ENCODE peak calls at places on chromosomes 5 and 9, in six cellular contexts. E, O, U, G, W and Q are unnamed samples.

GRCh38 chr5:71974165-71974564 is 133.1 kb upstream of the MAP1B start:
- DNase-seq in E (peak; percentile 15), O (peak; percentile 77), U (no peak), G (no peak), W (no peak), Q (no peak)

GRCh38 chr5:79736528-79737514 is 47.2 kb downstream of the CMYA5 start:
- DNase-seq in E (no peak), O (no peak), U (no peak), G (no peak), W (no peak), Q (no peak)

GRCh38 chr9:98563212-98563907 is 145.4 kb downstream of the GABBR2 start:
- DNase-seq in E (no peak), O (no peak), U (no peak), G (no peak), W (no peak), Q (no peak)

GRCh38 chr5:35857004-35857345 is 284 bp downstream of the IL7R start:
- DNase-seq in E (no peak), O (peak; percentile 64), U (no peak), G (no peak), W (no peak), Q (no peak)

GRCh38 chr5:120682851-120683250 is 218.8 kb downstream of the PRR16 start:
- DNase-seq in E (peak; percentile 11), O (peak; percentile 36), U (peak; percentile 55), G (no peak), W (peak; percentile 55), Q (peak; percentile 76)

GRCh38 chr5:57172466-57172961 is 1.3 kb upstream of the GPBP1 start:
- DNase-seq in E (peak; percentile 43), O (no peak), U (no peak), G (no peak), W (no peak), Q (no peak)

GRCh38 chr9:108056083-108056804 is 566.7 kb upstream of the KLF4 start:
- DNase-seq in E (peak; percentile 39), O (peak; percentile 89), U (peak; percentile 78), G (no peak), W (peak; percentile 68), Q (no peak)

GRCh38 chr5:179065703-179066102 is 5.5 kb downstream of the ZNF354C start:
- DNase-seq in E (no peak), O (no peak), U (no peak), G (no peak), W (no peak), Q (no peak)

GRCh38 chr9:71909887-71910601 is 949 bp downstream of the ABHD17B start:
- DNase-seq in E (peak; percentile 28), O (peak; percentile 29), U (peak; percentile 20), G (peak; percentile 46), W (peak; percentile 7), Q (no peak)

GRCh38 chr9:105132576-105132975 is 111.9 kb upstream of the SLC44A1 start:
- DNase-seq in E (peak; percentile 47), O (peak; percentile 61), U (peak; percentile 95), G (no peak), W (peak; percentile 87), Q (peak; percentile 84)

GRCh38 chr5:149054416-149054815 is 8.4 kb downstream of the SH3TC2 start:
- DNase-seq in E (no peak), O (no peak), U (peak; percentile 49), G (no peak), W (no peak), Q (no peak)

GRCh38 chr9:6014668-6015270 is 655 bp downstream of the RANBP6 start:
- DNase-seq in E (peak; percentile 34), O (peak; percentile 77), U (peak; percentile 84), G (no peak), W (peak; percentile 56), Q (peak; percentile 40)

GRCh38 chr5:98424681-98425454 is 348.6 kb upstream of the RGMB start:
- DNase-seq in E (peak; percentile 64), O (peak; percentile 85), U (peak; percentile 78), G (no peak), W (peak; percentile 79), Q (no peak)

GRCh38 chr5:181052526-181052927 is 12.5 kb downstream of the BTNL9 start:
- DNase-seq in E (peak; percentile 8), O (no peak), U (no peak), G (no peak), W (peak; percentile 11), Q (no peak)

GRCh38 chr9:5976668-5977397 is 38.6 kb downstream of the RANBP6 start:
- DNase-seq in E (peak; percentile 31), O (peak; percentile 13), U (peak; percentile 4), G (no peak), W (no peak), Q (no peak)

GRCh38 chr5:109707531-109707930 is 17.8 kb downstream of the MAN2A1 start:
- DNase-seq in E (no peak), O (no peak), U (no peak), G (no peak), W (no peak), Q (no peak)

GRCh38 chr5:54217826-54218503 is 92.4 kb downstream of the ARL15 start:
- DNase-seq in E (peak; percentile 87), O (peak; percentile 82), U (peak; percentile 82), G (peak; percentile 69), W (peak; percentile 59), Q (peak; percentile 37)

GRCh38 chr9:127833555-127833954 is 20.9 kb downstream of the ENG start:
- DNase-seq in E (peak; percentile 48), O (peak; percentile 60), U (peak; percentile 55), G (no peak), W (no peak), Q (no peak)

GRCh38 chr5:94021246-94021645 is 279.8 kb upstream of the POU5F2 start:
- DNase-seq in E (peak; percentile 50), O (peak; percentile 66), U (peak; percentile 74), G (no peak), W (peak; percentile 60), Q (no peak)

GRCh38 chr5:171848911-171849520 is 63.4 kb downstream of the SMIM23 start:
- DNase-seq in E (no peak), O (no peak), U (no peak), G (no peak), W (no peak), Q (no peak)
- H3K4me3 ChIP-seq in E (no peak overlapping the region), O (no peak overlapping the region), U (no peak overlapping the region), G (no peak overlapping the region), W (no peak overlapping the region), Q (no peak overlapping the region)

GRCh38 chr9:110936252-110936651 is 102.0 kb downstream of the LPAR1 start:
- DNase-seq in E (no peak), O (no peak), U (no peak), G (no peak), W (no peak), Q (no peak)
- TF ChIP-seq CTCF in E (no peak), O (no peak), U (no peak), G (no peak), W (no peak), Q (no peak)

DNA sequence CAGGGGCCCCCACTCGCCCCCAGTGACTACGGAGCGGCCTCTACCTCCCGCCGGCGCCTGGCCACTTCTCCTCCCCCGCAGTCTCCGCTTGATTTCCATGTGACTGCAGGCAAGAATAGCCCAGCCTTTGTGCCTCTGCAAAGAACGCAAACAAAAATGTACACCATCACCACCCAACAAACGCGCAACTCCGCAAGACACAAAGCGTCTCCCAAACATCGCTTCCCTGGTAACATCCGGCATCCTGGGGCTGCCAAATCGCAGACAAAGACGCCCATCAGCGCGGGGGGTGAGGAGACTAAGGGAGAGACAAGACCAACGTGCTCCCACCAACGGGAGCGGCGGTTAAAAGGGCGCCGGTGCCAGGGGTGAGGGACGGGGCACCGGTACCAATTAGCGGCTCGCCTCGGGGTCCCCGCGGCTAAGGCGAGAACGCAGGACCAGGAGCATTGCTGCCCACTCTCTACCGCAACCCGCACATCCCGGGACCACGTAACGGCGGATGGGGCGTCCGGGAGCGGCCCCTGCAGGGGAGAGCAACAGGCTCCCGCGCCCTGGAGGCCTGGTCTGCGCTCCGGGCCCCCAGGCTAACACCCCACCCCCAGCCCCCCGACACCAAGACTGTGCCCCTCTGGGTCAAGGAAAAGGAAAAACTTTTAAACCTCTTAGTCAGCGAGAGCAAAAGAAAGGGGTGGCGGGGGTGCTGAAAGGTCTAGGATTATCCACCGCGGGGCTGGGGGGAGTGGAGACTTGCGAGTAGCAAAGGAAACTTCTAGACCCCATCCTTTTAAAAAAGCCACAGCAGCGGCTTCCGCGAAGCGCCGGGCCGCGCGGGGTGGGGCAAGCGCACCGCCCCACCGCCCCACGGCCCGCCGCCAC is 885 bp downstream of the MPDZ start:
- DNase-seq in E (peak; percentile 67), O (peak; percentile 72), U (peak; percentile 74), G (peak; percentile 63), W (peak; percentile 46), Q (no peak)
- H3K4me3 ChIP-seq in E (peak overlapping the region; percentile 81), O (peak overlapping the region; percentile 75), U (peak overlapping the region; percentile 66), G (peak overlapping the region; percentile 82), W (peak overlapping the region; percentile 79), Q (peak overlapping the region; percentile 69)

GRCh38 chr5:1480806-1481205 is 35.6 kb upstream of the SLC6A3 start:
- DNase-seq in E (no peak), O (no peak), U (no peak), G (no peak), W (no peak), Q (no peak)
- TF ChIP-seq CTCF in E (no peak), O (no peak), U (no peak), G (no peak), W (no peak), Q (no peak)

DNA sequence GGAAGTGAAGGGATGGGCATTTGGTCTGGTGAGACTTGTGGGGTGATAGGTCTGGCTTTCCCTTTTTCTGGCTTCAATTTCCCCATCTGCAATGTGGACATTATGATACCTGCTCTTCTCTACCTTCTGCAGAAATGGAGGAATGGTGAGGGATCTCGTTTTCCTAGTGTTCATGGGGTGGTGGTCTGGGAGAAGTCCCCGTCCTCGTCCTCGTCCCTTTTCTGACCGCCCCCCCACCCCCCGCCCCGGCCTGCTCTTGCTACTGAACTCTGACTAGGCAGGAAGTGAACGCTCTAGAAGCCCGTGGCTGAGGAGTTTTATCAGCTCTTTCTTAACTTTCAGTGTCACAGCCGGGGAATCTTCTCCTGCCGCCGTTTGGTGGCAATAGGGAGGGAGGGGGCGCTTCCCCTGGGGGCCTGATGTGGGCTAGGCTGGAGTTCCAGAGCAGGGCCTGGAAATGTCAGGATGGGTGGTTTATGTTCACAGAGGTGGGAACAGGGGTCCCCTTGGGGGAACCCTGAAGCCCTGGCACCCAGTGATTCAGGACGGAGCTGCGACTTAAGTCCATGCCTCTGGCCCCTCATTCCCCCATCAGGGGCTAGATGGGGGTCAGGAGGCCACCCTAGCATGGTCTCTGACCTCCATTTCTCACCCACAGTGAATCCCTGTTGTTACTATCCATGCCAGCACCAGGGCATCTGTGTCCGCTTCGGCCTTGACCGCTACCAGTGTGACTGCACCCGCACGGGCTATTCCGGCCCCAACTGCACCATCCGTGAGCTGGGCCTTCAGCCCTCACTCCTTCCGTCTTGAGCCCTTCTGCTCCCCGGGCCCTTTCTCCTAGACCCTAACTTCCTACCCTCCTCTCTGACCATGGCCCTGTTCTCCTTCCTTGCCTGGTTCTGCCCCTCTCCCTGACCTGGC is 6.7 kb downstream of the PTGS1 start:
- DNase-seq in E (no peak), O (no peak), U (peak; percentile 36), G (no peak), W (no peak), Q (no peak)
- H3K4me3 ChIP-seq in E (no peak overlapping the region), O (no peak overlapping the region), U (no peak overlapping the region), G (no peak overlapping the region), W (no peak overlapping the region), Q (no peak overlapping the region)

GRCh38 chr9:19517202-19517942 is 108.6 kb downstream of the ACER2 start:
- DNase-seq in E (no peak), O (no peak), U (no peak), G (no peak), W (no peak), Q (no peak)
- TF ChIP-seq CTCF in E (peak; percentile 21), O (peak; percentile 43), U (peak; percentile 13), G (peak; percentile 51), W (peak; percentile 20), Q (peak; percentile 2)